ENCODE peak calls at places on chromosomes 12 and 14, in ten cellular contexts. One of them, this sample, is unnamed.
A peak's percentile ranks its signal among the peaks of the same experiment; 100 is the strongest.

GRCh38 chr14:23071975-23072539 is 14.7 kb upstream of the CDH24 start:
- DNase-seq in transverse colon: no peak
- DNase-seq in amniotic stem cell: no peak
- DNase-seq in activated naive CD4-positive, alpha-beta T cell treated with anti-CD3 and anti-CD28 coated beads for 36 hours: no peak
- DNase-seq in stimulated activated CD4-positive, alpha-beta T cell treated with anti-CD3 and anti-CD28 coated beads, Interleukin-4, amount 100 ng/mL, for 1 hour: no peak
- DNase-seq in left ventricle myocardium inferior: no peak
- DNase-seq in MM.1S: no peak
- DNase-seq in KBM-7: no peak
- DNase-seq in fibroblast of gingiva: no peak
- DNase-seq in CD8-positive, alpha-beta memory T cell: no peak
- DNase-seq in this sample: no peak

GRCh38 chr12:130961921-130962326 is 8.2 kb downstream of the ADGRD1 start:
- DNase-seq in transverse colon: peak; percentile 25
- DNase-seq in amniotic stem cell: no peak
- DNase-seq in activated naive CD4-positive, alpha-beta T cell treated with anti-CD3 and anti-CD28 coated beads for 36 hours: no peak
- DNase-seq in stimulated activated CD4-positive, alpha-beta T cell treated with anti-CD3 and anti-CD28 coated beads, Interleukin-4, amount 100 ng/mL, for 1 hour: no peak
- DNase-seq in left ventricle myocardium inferior: peak; percentile 78
- DNase-seq in MM.1S: no peak
- DNase-seq in KBM-7: no peak
- DNase-seq in fibroblast of gingiva: no peak
- DNase-seq in CD8-positive, alpha-beta memory T cell: no peak
- DNase-seq in this sample: no peak

GRCh38 chr12:121443193-121443829 is 43.4 kb downstream of the RNF34 start:
- DNase-seq in transverse colon: peak; percentile 86
- DNase-seq in amniotic stem cell: peak; percentile 39
- DNase-seq in activated naive CD4-positive, alpha-beta T cell treated with anti-CD3 and anti-CD28 coated beads for 36 hours: peak; percentile 81
- DNase-seq in stimulated activated CD4-positive, alpha-beta T cell treated with anti-CD3 and anti-CD28 coated beads, Interleukin-4, amount 100 ng/mL, for 1 hour: peak; percentile 76
- DNase-seq in left ventricle myocardium inferior: peak; percentile 81
- DNase-seq in MM.1S: peak; percentile 20
- DNase-seq in KBM-7: peak; percentile 78
- DNase-seq in fibroblast of gingiva: peak; percentile 58
- DNase-seq in CD8-positive, alpha-beta memory T cell: peak; percentile 45
- DNase-seq in this sample: peak; percentile 88

GRCh38 chr14:30162066-30162465 is 234.4 kb upstream of the PRKD1 start:
- DNase-seq in transverse colon: no peak
- DNase-seq in amniotic stem cell: no peak
- DNase-seq in activated naive CD4-positive, alpha-beta T cell treated with anti-CD3 and anti-CD28 coated beads for 36 hours: no peak
- DNase-seq in stimulated activated CD4-positive, alpha-beta T cell treated with anti-CD3 and anti-CD28 coated beads, Interleukin-4, amount 100 ng/mL, for 1 hour: no peak
- DNase-seq in left ventricle myocardium inferior: no peak
- DNase-seq in MM.1S: no peak
- DNase-seq in KBM-7: no peak
- DNase-seq in fibroblast of gingiva: no peak
- DNase-seq in CD8-positive, alpha-beta memory T cell: no peak
- DNase-seq in this sample: no peak

GRCh38 chr12:15689751-15690191 is 99.4 kb downstream of the EPS8 start:
- DNase-seq in transverse colon: no peak
- DNase-seq in amniotic stem cell: no peak
- DNase-seq in activated naive CD4-positive, alpha-beta T cell treated with anti-CD3 and anti-CD28 coated beads for 36 hours: no peak
- DNase-seq in stimulated activated CD4-positive, alpha-beta T cell treated with anti-CD3 and anti-CD28 coated beads, Interleukin-4, amount 100 ng/mL, for 1 hour: no peak
- DNase-seq in left ventricle myocardium inferior: no peak
- DNase-seq in MM.1S: no peak
- DNase-seq in KBM-7: no peak
- DNase-seq in fibroblast of gingiva: no peak
- DNase-seq in CD8-positive, alpha-beta memory T cell: no peak
- DNase-seq in this sample: no peak

GRCh38 chr14:64060648-64061096 is 207.9 kb downstream of the SYNE2 start:
- DNase-seq in transverse colon: peak; percentile 42
- DNase-seq in amniotic stem cell: no peak
- DNase-seq in activated naive CD4-positive, alpha-beta T cell treated with anti-CD3 and anti-CD28 coated beads for 36 hours: peak; percentile 28
- DNase-seq in stimulated activated CD4-positive, alpha-beta T cell treated with anti-CD3 and anti-CD28 coated beads, Interleukin-4, amount 100 ng/mL, for 1 hour: no peak
- DNase-seq in left ventricle myocardium inferior: no peak
- DNase-seq in MM.1S: peak; percentile 7
- DNase-seq in KBM-7: peak; percentile 8
- DNase-seq in fibroblast of gingiva: no peak
- DNase-seq in CD8-positive, alpha-beta memory T cell: no peak
- DNase-seq in this sample: no peak

GRCh38 chr12:112979281-112979680 is 962 bp downstream of the OAS2 start:
- DNase-seq in transverse colon: peak; percentile 48
- DNase-seq in amniotic stem cell: no peak
- DNase-seq in activated naive CD4-positive, alpha-beta T cell treated with anti-CD3 and anti-CD28 coated beads for 36 hours: peak; percentile 69
- DNase-seq in stimulated activated CD4-positive, alpha-beta T cell treated with anti-CD3 and anti-CD28 coated beads, Interleukin-4, amount 100 ng/mL, for 1 hour: peak; percentile 35
- DNase-seq in left ventricle myocardium inferior: no peak
- DNase-seq in MM.1S: peak; percentile 42
- DNase-seq in KBM-7: no peak
- DNase-seq in fibroblast of gingiva: no peak
- DNase-seq in CD8-positive, alpha-beta memory T cell: no peak
- DNase-seq in this sample: peak; percentile 75

GRCh38 chr14:52348796-52349195 is 34.7 kb downstream of the PTGER2 start:
- DNase-seq in transverse colon: no peak
- DNase-seq in amniotic stem cell: no peak
- DNase-seq in activated naive CD4-positive, alpha-beta T cell treated with anti-CD3 and anti-CD28 coated beads for 36 hours: no peak
- DNase-seq in stimulated activated CD4-positive, alpha-beta T cell treated with anti-CD3 and anti-CD28 coated beads, Interleukin-4, amount 100 ng/mL, for 1 hour: no peak
- DNase-seq in left ventricle myocardium inferior: no peak
- DNase-seq in MM.1S: no peak
- DNase-seq in KBM-7: no peak
- DNase-seq in fibroblast of gingiva: peak; percentile 63
- DNase-seq in CD8-positive, alpha-beta memory T cell: no peak
- DNase-seq in this sample: no peak

GRCh38 chr12:971991-972390 is 19.0 kb upstream of the ERC1 start:
- DNase-seq in transverse colon: no peak
- DNase-seq in amniotic stem cell: no peak
- DNase-seq in activated naive CD4-positive, alpha-beta T cell treated with anti-CD3 and anti-CD28 coated beads for 36 hours: no peak
- DNase-seq in stimulated activated CD4-positive, alpha-beta T cell treated with anti-CD3 and anti-CD28 coated beads, Interleukin-4, amount 100 ng/mL, for 1 hour: no peak
- DNase-seq in left ventricle myocardium inferior: no peak
- DNase-seq in MM.1S: no peak
- DNase-seq in KBM-7: no peak
- DNase-seq in fibroblast of gingiva: no peak
- DNase-seq in CD8-positive, alpha-beta memory T cell: no peak
- DNase-seq in this sample: no peak

GRCh38 chr12:12877789-12878455 is 13.4 kb upstream of the GPRC5A start:
- DNase-seq in transverse colon: peak; percentile 47
- DNase-seq in amniotic stem cell: no peak
- DNase-seq in activated naive CD4-positive, alpha-beta T cell treated with anti-CD3 and anti-CD28 coated beads for 36 hours: no peak
- DNase-seq in stimulated activated CD4-positive, alpha-beta T cell treated with anti-CD3 and anti-CD28 coated beads, Interleukin-4, amount 100 ng/mL, for 1 hour: no peak
- DNase-seq in left ventricle myocardium inferior: no peak
- DNase-seq in MM.1S: no peak
- DNase-seq in KBM-7: no peak
- DNase-seq in fibroblast of gingiva: peak; percentile 34
- DNase-seq in CD8-positive, alpha-beta memory T cell: no peak
- DNase-seq in this sample: no peak

GRCh38 chr12:45351921-45352670 is 136.2 kb downstream of the ANO6 start:
- DNase-seq in transverse colon: no peak
- DNase-seq in amniotic stem cell: no peak
- DNase-seq in activated naive CD4-positive, alpha-beta T cell treated with anti-CD3 and anti-CD28 coated beads for 36 hours: no peak
- DNase-seq in stimulated activated CD4-positive, alpha-beta T cell treated with anti-CD3 and anti-CD28 coated beads, Interleukin-4, amount 100 ng/mL, for 1 hour: no peak
- DNase-seq in left ventricle myocardium inferior: no peak
- DNase-seq in MM.1S: no peak
- DNase-seq in KBM-7: no peak
- DNase-seq in fibroblast of gingiva: no peak
- DNase-seq in CD8-positive, alpha-beta memory T cell: no peak
- DNase-seq in this sample: no peak

GRCh38 chr12:26113853-26114719 is 10.8 kb downstream of the BHLHE41 start:
- DNase-seq in transverse colon: peak; percentile 97
- DNase-seq in amniotic stem cell: peak; percentile 78
- DNase-seq in activated naive CD4-positive, alpha-beta T cell treated with anti-CD3 and anti-CD28 coated beads for 36 hours: peak; percentile 82
- DNase-seq in stimulated activated CD4-positive, alpha-beta T cell treated with anti-CD3 and anti-CD28 coated beads, Interleukin-4, amount 100 ng/mL, for 1 hour: peak; percentile 82
- DNase-seq in left ventricle myocardium inferior: peak; percentile 95
- DNase-seq in MM.1S: peak; percentile 96
- DNase-seq in KBM-7: peak; percentile 91
- DNase-seq in fibroblast of gingiva: peak; percentile 78
- DNase-seq in CD8-positive, alpha-beta memory T cell: peak; percentile 62
- DNase-seq in this sample: peak; percentile 89

GRCh38 chr14:58690801-58691516 is 53.2 kb downstream of the DACT1 start:
- DNase-seq in transverse colon: peak; percentile 91
- DNase-seq in amniotic stem cell: no peak
- DNase-seq in activated naive CD4-positive, alpha-beta T cell treated with anti-CD3 and anti-CD28 coated beads for 36 hours: no peak
- DNase-seq in stimulated activated CD4-positive, alpha-beta T cell treated with anti-CD3 and anti-CD28 coated beads, Interleukin-4, amount 100 ng/mL, for 1 hour: no peak
- DNase-seq in left ventricle myocardium inferior: no peak
- DNase-seq in MM.1S: no peak
- DNase-seq in KBM-7: no peak
- DNase-seq in fibroblast of gingiva: no peak
- DNase-seq in CD8-positive, alpha-beta memory T cell: no peak
- DNase-seq in this sample: no peak

GRCh38 chr12:41189395-41190251 is 1.5 kb downstream of the PDZRN4 start:
- DNase-seq in transverse colon: peak; percentile 16
- DNase-seq in amniotic stem cell: no peak
- DNase-seq in activated naive CD4-positive, alpha-beta T cell treated with anti-CD3 and anti-CD28 coated beads for 36 hours: no peak
- DNase-seq in stimulated activated CD4-positive, alpha-beta T cell treated with anti-CD3 and anti-CD28 coated beads, Interleukin-4, amount 100 ng/mL, for 1 hour: no peak
- DNase-seq in left ventricle myocardium inferior: no peak
- DNase-seq in MM.1S: no peak
- DNase-seq in KBM-7: no peak
- DNase-seq in fibroblast of gingiva: no peak
- DNase-seq in CD8-positive, alpha-beta memory T cell: no peak
- DNase-seq in this sample: no peak

GRCh38 chr12:99390707-99391106 is 256.8 kb upstream of the GARIN6 start:
- DNase-seq in transverse colon: no peak
- DNase-seq in amniotic stem cell: no peak
- DNase-seq in activated naive CD4-positive, alpha-beta T cell treated with anti-CD3 and anti-CD28 coated beads for 36 hours: no peak
- DNase-seq in stimulated activated CD4-positive, alpha-beta T cell treated with anti-CD3 and anti-CD28 coated beads, Interleukin-4, amount 100 ng/mL, for 1 hour: no peak
- DNase-seq in left ventricle myocardium inferior: no peak
- DNase-seq in MM.1S: no peak
- DNase-seq in KBM-7: no peak
- DNase-seq in fibroblast of gingiva: no peak
- DNase-seq in CD8-positive, alpha-beta memory T cell: no peak
- DNase-seq in this sample: no peak